ENCODE peak calls at places on chromosome 1, in nine cellular contexts. H is osteocyte; T is NCI-H1417; O is right cardiac atrium; N is fibroblast of lung; I is AG09309; X is aorta; G is activated T-cell treated with anti-CD3 and anti-CD28 coated beads, Interleukin-2, amount 50 U/mL, for 72 hours; V is dermis microvascular lymphatic vessel endothelial cell. B is an unnamed sample.
A peak's percentile ranks its signal among the peaks of the same experiment; 100 is the strongest.

GRCh38 chr1:7350804-7351203 is 420.3 kb upstream of the VAMP3 start:
- DNase-seq in H (no peak), T (no peak), O (no peak), N (no peak), I (no peak), X (no peak), G (no peak), V (no peak), B (no peak)

GRCh38 chr1:37410815-37411214 is 63.6 kb upstream of the ZC3H12A start:
- DNase-seq in H (no peak), T (no peak), O (no peak), N (peak; percentile 6), I (no peak), X (no peak), G (no peak), V (no peak), B (no peak)

GRCh38 chr1:232570007-232570406 is 59.9 kb downstream of the SIPA1L2 start:
- DNase-seq in H (no peak), T (no peak), O (no peak), N (peak; percentile 74), I (no peak), X (no peak), G (no peak), V (no peak), B (no peak)

GRCh38 chr1:45620588-45621500 is 3.0 kb downstream of the CCDC17 start:
- DNase-seq in H (no peak), T (no peak), O (peak; percentile 61), N (no peak), I (no peak), X (no peak), G (no peak), V (no peak), B (no peak)

GRCh38 chr1:220956861-220957605 is 77.8 kb downstream of the HLX start:
- DNase-seq in H (no peak), T (no peak), O (peak; percentile 45), N (peak; percentile 98), I (peak; percentile 97), X (peak; percentile 53), G (no peak), V (no peak), B (no peak)

GRCh38 chr1:201288007-201288406 is 4.7 kb downstream of the PKP1 start:
- DNase-seq in H (no peak), T (no peak), O (no peak), N (no peak), I (no peak), X (no peak), G (no peak), V (no peak), B (no peak)

GRCh38 chr1:35499652-35500176 is 57.5 kb downstream of the KIAA0319L start:
- DNase-seq in H (no peak), T (peak; percentile 10), O (no peak), N (peak; percentile 6), I (no peak), X (no peak), G (peak; percentile 31), V (no peak), B (peak; percentile 76)

GRCh38 chr1:228046421-228047182 is 35.9 kb upstream of the ARF1 start:
- DNase-seq in H (peak; percentile 65), T (no peak), O (no peak), N (no peak), I (no peak), X (peak; percentile 6), G (no peak), V (no peak), B (no peak)

GRCh38 chr1:184986250-184986649 is 11.9 kb upstream of the NIBAN1 start:
- DNase-seq in H (no peak), T (peak; percentile 67), O (no peak), N (peak; percentile 32), I (no peak), X (no peak), G (no peak), V (no peak), B (no peak)

GRCh38 chr1:61247881-61248752 is 165.8 kb downstream of the NFIA start:
- DNase-seq in H (no peak), T (no peak), O (no peak), N (no peak), I (no peak), X (no peak), G (no peak), V (no peak), B (no peak)